ENCODE peak calls at places on chromosomes 4 and X, in seven cellular contexts. O is caudate nucleus; U is stimulated activated CD8-positive, alpha-beta memory T cell treated with anti-CD3 and anti-CD28 coated beads, Interleukin-4, amount 100 ng/mL, for 24 hours; Y is sigmoid colon; S is myocyte; W is activated CD4-positive, alpha-beta T cell treated with anti-CD3 and anti-CD28 coated beads, Interleukin-2, amount 50 U/mL, for 24 hours; P is astrocyte of the spinal cord. M is an unnamed sample.

GRCh38 chr4:143728171-143728570 is 27.7 kb upstream of the FREM3 start:
- DNase-seq in U (no peak), O (no peak), Y (no peak), P (peak), W (no peak), S (no peak), M (peak)

GRCh38 chr4:152352645-152353116 is 183.2 kb downstream of the FBXW7 start:
- DNase-seq in P (peak), W (no peak), S (peak), Y (peak), U (no peak), O (peak), M (peak)

GRCh38 chr4:60683357-60683756 is 516.8 kb upstream of the ADGRL3 start:
- DNase-seq in W (no peak), Y (no peak), P (peak), S (no peak), O (no peak), U (no peak), M (peak)

GRCh38 chr4:87097075-87097474 is 123.3 kb downstream of the KLHL8 start:
- DNase-seq in W (no peak), S (no peak), P (no peak), Y (no peak), O (no peak), U (no peak), M (no peak)

GRCh38 chr4:140637836-140638235 is 69.1 kb upstream of the UCP1 start:
- DNase-seq in Y (no peak), O (no peak), S (no peak), U (no peak), W (no peak), P (no peak), M (no peak)

GRCh38 chrX:53227224-53227765 is 2.3 kb upstream of the KDM5C start:
- DNase-seq in P (no peak), W (no peak), Y (no peak), S (no peak), U (no peak), O (no peak), M (no peak)

GRCh38 chr4:94277539-94277938 is 65.1 kb downstream of the HPGDS start:
- DNase-seq in P (no peak), W (no peak), S (no peak), O (no peak), U (no peak), Y (no peak), M (no peak)

GRCh38 chrX:30913556-30913955 is 24.5 kb upstream of the TAB3 start:
- DNase-seq in U (no peak), W (no peak), S (no peak), Y (no peak), P (no peak), O (no peak), M (no peak)

GRCh38 chr4:107279729-107280128 is 243.6 kb upstream of the DKK2 start:
- DNase-seq in U (no peak), O (no peak), Y (no peak), W (no peak), S (no peak), P (peak), M (no peak)

GRCh38 chr4:176302283-176303275 is 17.2 kb upstream of the SPCS3 start:
- DNase-seq in W (no peak), P (peak), S (peak), O (no peak), U (no peak), Y (no peak), M (peak)

GRCh38 chr4:7217453-7218310 is 25.3 kb downstream of the SORCS2 start:
- DNase-seq in P (no peak), U (no peak), W (no peak), S (peak), O (no peak), Y (no peak), M (no peak)

GRCh38 chr4:177052211-177052725 is 257.4 kb upstream of the NEIL3 start:
- DNase-seq in P (no peak), W (no peak), Y (no peak), O (no peak), S (no peak), U (no peak), M (no peak)

GRCh38 chr4:30056016-30056415 is 664.2 kb upstream of the PCDH7 start:
- DNase-seq in O (no peak), S (no peak), U (no peak), Y (no peak), W (no peak), P (no peak), M (no peak)

GRCh38 chrX:134883134-134883700 is 107.6 kb upstream of the SMIM10 start:
- DNase-seq in S (no peak), P (no peak), O (no peak), Y (no peak), U (no peak), W (no peak), M (no peak)

GRCh38 chrX:103783971-103784370 is 7.3 kb downstream of the PLP1 start:
- DNase-seq in Y (no peak), U (no peak), P (no peak), O (no peak), W (no peak), S (peak), M (no peak)

GRCh38 chrX:153052534-153052933 is 3.7 kb upstream of the PNMA3 start:
- DNase-seq in Y (no peak), S (no peak), U (no peak), O (no peak), P (no peak), W (no peak), M (no peak)

GRCh38 chr4:19010766-19011165 is 989.2 kb upstream of the LCORL start:
- DNase-seq in O (no peak), P (no peak), W (no peak), Y (no peak), S (no peak), U (no peak), M (no peak)

GRCh38 chrX:71671043-71671829 is 3.9 kb downstream of the LOC101059915 start:
- DNase-seq in W (no peak), O (no peak), S (no peak), U (peak), Y (no peak), P (no peak), M (no peak)

GRCh38 chr4:184688447-184688846 is 38.9 kb downstream of the PRIMPOL start:
- DNase-seq in P (peak), S (peak), Y (no peak), W (no peak), U (no peak), O (no peak), M (peak)

GRCh38 chr4:124713213-124713592 is 671 bp upstream of the ANKRD50 start:
- DNase-seq in P (peak), W (no peak), U (no peak), O (peak), S (peak), Y (peak), M (peak)

GRCh38 chr4:59223292-59223941 is 1976.7 kb upstream of the ADGRL3 start:
- DNase-seq in U (no peak), S (no peak), P (no peak), O (no peak), Y (no peak), W (no peak), M (no peak)

GRCh38 chr4:82733636-82734035 is 65.0 kb downstream of the SCD5 start:
- DNase-seq in S (no peak), Y (no peak), P (peak), U (no peak), O (no peak), W (no peak), M (no peak)

GRCh38 chr4:80295841-80296240 is 29.4 kb downstream of the FGF5 start:
- DNase-seq in O (no peak), P (no peak), U (no peak), W (no peak), Y (no peak), S (no peak), M (no peak)

GRCh38 chr4:52842788-52843187 is 19.3 kb upstream of the RASL11B start:
- DNase-seq in U (no peak), O (no peak), S (no peak), P (no peak), W (no peak), Y (no peak), M (no peak)

GRCh38 chr4:89379541-89380035 is 72.0 kb upstream of the GPRIN3 start:
- DNase-seq in S (no peak), O (no peak), U (no peak), W (no peak), Y (no peak), P (no peak), M (no peak)

GRCh38 chr4:169416997-169417396 is 146.2 kb upstream of the SH3RF1 start:
- DNase-seq in P (peak), W (no peak), O (no peak), U (no peak), S (no peak), Y (no peak), M (no peak)

GRCh38 chrX:49761481-49761880 is 65.7 kb upstream of the PAGE1 start:
- DNase-seq in U (no peak), S (peak), Y (no peak), O (no peak), P (no peak), W (no peak), M (no peak)

GRCh38 chr4:159464302-159464701 is 361.4 kb downstream of the RAPGEF2 start:
- DNase-seq in O (no peak), P (no peak), W (no peak), Y (no peak), U (no peak), S (no peak), M (no peak)

GRCh38 chrX:17546356-17546755 is 171.4 kb downstream of the NHS start:
- DNase-seq in W (no peak), Y (no peak), U (no peak), O (no peak), S (no peak), P (no peak), M (no peak)